ENCODE peak calls at places on chromosomes 3 and 15, in eight cellular contexts. P is KBM-7; O is NCI-H1092; V is fibroblast of the aortic adventitia; X is NCI-H1417; U is H54; I is epithelial cell of prostate; E is stimulated activated CD8-positive, alpha-beta memory T cell treated with anti-CD3 and anti-CD28 coated beads, Interleukin-4, amount 100 ng/mL, for 4 hours. A is an unnamed sample.

GRCh38 chr3:76131396-76132153 is 346.2 kb upstream of the ZNF717 start:
- DNase-seq in P (no peak), O (no peak), V (no peak), X (no peak), U (peak), I (no peak), E (no peak), A (peak)

GRCh38 chr15:75360856-75361255 is 7.6 kb downstream of the MAN2C1 start:
- DNase-seq in P (no peak), O (no peak), V (no peak), X (no peak), U (no peak), I (no peak), E (no peak), A (no peak)

GRCh38 chr3:190615607-190616006 is 101.7 kb downstream of the IL1RAP start:
- DNase-seq in P (no peak), O (no peak), V (no peak), X (no peak), U (no peak), I (no peak), E (no peak), A (no peak)

GRCh38 chr15:74272812-74273211 is 36.7 kb downstream of the CCDC33 start:
- DNase-seq in P (no peak), O (no peak), V (no peak), X (no peak), U (no peak), I (no peak), E (no peak), A (no peak)

GRCh38 chr3:172107403-172107802 is 68.0 kb downstream of the FNDC3B start:
- DNase-seq in P (no peak), O (no peak), V (no peak), X (no peak), U (no peak), I (no peak), E (no peak), A (no peak)

GRCh38 chr3:170421147-170421641 is 2.5 kb downstream of the CLDN11 start:
- DNase-seq in P (no peak), O (no peak), V (peak), X (no peak), U (no peak), I (no peak), E (no peak), A (no peak)

GRCh38 chr3:9347887-9348286 is 15.0 kb upstream of the THUMPD3 start:
- DNase-seq in P (no peak), O (no peak), V (peak), X (no peak), U (no peak), I (no peak), E (no peak), A (no peak)

GRCh38 chr3:99865321-99865720 is 47.7 kb downstream of the CMSS1 start:
- DNase-seq in P (no peak), O (no peak), V (peak), X (no peak), U (no peak), I (no peak), E (no peak), A (peak)

GRCh38 chr3:100546020-100546744 is 53.8 kb downstream of the TMEM45A start:
- DNase-seq in P (no peak), O (no peak), V (no peak), X (no peak), U (no peak), I (no peak), E (no peak), A (no peak)

GRCh38 chr3:11914041-11914440 is 67.4 kb upstream of the TAMM41 start:
- DNase-seq in P (no peak), O (no peak), V (no peak), X (no peak), U (no peak), I (no peak), E (no peak), A (no peak)

GRCh38 chr3:171116365-171116764 is 89.8 kb upstream of the SLC2A2 start:
- DNase-seq in P (no peak), O (no peak), V (peak), X (no peak), U (no peak), I (no peak), E (no peak), A (peak)

GRCh38 chr15:84685304-84685703 is 27.3 kb upstream of the NMB start:
- DNase-seq in P (peak), O (no peak), V (peak), X (no peak), U (no peak), I (peak), E (no peak), A (peak)

GRCh38 chr15:62848631-62849050 is 193.9 kb upstream of the TPM1 start:
- DNase-seq in P (no peak), O (no peak), V (peak), X (no peak), U (no peak), I (no peak), E (no peak), A (no peak)

GRCh38 chr3:25818335-25818734 is 28.4 kb downstream of the OXSM start:
- DNase-seq in P (no peak), O (no peak), V (no peak), X (no peak), U (no peak), I (no peak), E (no peak), A (no peak)

GRCh38 chr3:192409838-192410683 is 317.3 kb downstream of the FGF12 start:
- DNase-seq in P (no peak), O (peak), V (no peak), X (peak), U (peak), I (no peak), E (no peak), A (peak)

GRCh38 chr3:100440895-100441294 is 39.6 kb downstream of the LNP1 start:
- DNase-seq in P (no peak), O (no peak), V (no peak), X (no peak), U (no peak), I (no peak), E (no peak), A (no peak)

GRCh38 chr15:59590027-59590426 is 21.6 kb upstream of the GCNT3 start:
- DNase-seq in P (no peak), O (no peak), V (no peak), X (no peak), U (no peak), I (no peak), E (no peak), A (peak)

GRCh38 chr15:61155741-61156700 is 73.1 kb downstream of the RORA start:
- DNase-seq in P (peak), O (no peak), V (peak), X (no peak), U (no peak), I (no peak), E (no peak), A (peak)

GRCh38 chr15:47523669-47524068 is 193.6 kb upstream of the SEMA6D start:
- DNase-seq in P (peak), O (no peak), V (peak), X (no peak), U (no peak), I (no peak), E (no peak), A (peak)

GRCh38 chr3:121759541-121760202 is 10.1 kb upstream of the GOLGB1 start:
- DNase-seq in P (no peak), O (no peak), V (peak), X (no peak), U (no peak), I (no peak), E (no peak), A (no peak)

GRCh38 chr3:141373768-141374526 is 5.6 kb downstream of the ZBTB38 start:
- DNase-seq in P (no peak), O (no peak), V (no peak), X (no peak), U (peak), I (no peak), E (no peak), A (peak)

GRCh38 chr15:75606711-75607684 is 18.5 kb downstream of the SNUPN start:
- DNase-seq in P (peak), O (no peak), V (no peak), X (no peak), U (no peak), I (no peak), E (no peak), A (peak)

GRCh38 chr3:54274607-54275006 is 152.3 kb downstream of the CACNA2D3 start:
- DNase-seq in P (no peak), O (no peak), V (no peak), X (no peak), U (no peak), I (no peak), E (no peak), A (no peak)

GRCh38 chr15:65303687-65304392 is 637 bp upstream of the RNU5B-1 start:
- DNase-seq in P (no peak), O (no peak), V (peak), X (peak), U (no peak), I (no peak), E (peak), A (peak)

GRCh38 chr15:41494922-41495735 is 1.5 kb downstream of the ITPKA start:
- DNase-seq in P (no peak), O (no peak), V (no peak), X (no peak), U (no peak), I (no peak), E (no peak), A (no peak)

GRCh38 chr15:76401285-76401684 is 64.7 kb downstream of the ISL2 start:
- DNase-seq in P (no peak), O (no peak), V (no peak), X (no peak), U (no peak), I (no peak), E (no peak), A (no peak)

GRCh38 chr15:77983708-77984445 is 93.6 kb downstream of the TBC1D2B start:
- DNase-seq in P (peak), O (no peak), V (no peak), X (no peak), U (no peak), I (no peak), E (no peak), A (no peak)

GRCh38 chr3:11385908-11386307 is 113.7 kb downstream of the ATG7 start:
- DNase-seq in P (no peak), O (no peak), V (peak), X (no peak), U (peak), I (no peak), E (no peak), A (no peak)

GRCh38 chr15:68187559-68187958 is 17.6 kb downstream of the CALML4 start:
- DNase-seq in P (no peak), O (peak), V (peak), X (no peak), U (no peak), I (no peak), E (no peak), A (no peak)

GRCh38 chr15:66650433-66650832 is 51.6 kb upstream of the SMAD6 start:
- DNase-seq in P (no peak), O (no peak), V (no peak), X (no peak), U (peak), I (no peak), E (no peak), A (no peak)

GRCh38 chr3:71102111-71103039 is 481.2 kb downstream of the FOXP1 start:
- DNase-seq in P (no peak), O (no peak), V (peak), X (no peak), U (no peak), I (no peak), E (no peak), A (peak)

GRCh38 chr3:159169828-159170227 is 368.0 kb downstream of the MFSD1 start:
- DNase-seq in P (no peak), O (no peak), V (peak), X (no peak), U (no peak), I (peak), E (no peak), A (peak)